ENCODE peak calls at places on chromosomes 3 and 15, in five cellular contexts. R is HCEC 1CT; Y is right cardiac atrium; C is anterior cingulate cortex; W is activated naive CD4-positive, alpha-beta T cell treated with anti-CD3 and anti-CD28 coated beads, Interleukin-2, amount 10 ng/mL, durations not matched to agents 7 days and 5 days. J is an unnamed sample.

GRCh38 chr3:33886015-33886414 is 87.6 kb downstream of the PDCD6IP start:
- DNase-seq in Y (no peak), W (no peak), C (no peak), R (no peak), J (no peak)

GRCh38 chr3:178947738-178948137 is 123.9 kb downstream of the ZMAT3 start:
- DNase-seq in W (no peak), C (no peak), R (no peak), Y (no peak), J (no peak)

GRCh38 chr15:82873000-82873680 is 63.7 kb downstream of the WHAMM start:
- DNase-seq in R (no peak), W (no peak), C (no peak), Y (peak; percentile 65), J (no peak)

GRCh38 chr15:70522323-70522966 is 240.9 kb downstream of the UACA start:
- DNase-seq in R (no peak), Y (no peak), W (no peak), C (no peak), J (no peak)

GRCh38 chr3:16272588-16272987 is 7.6 kb downstream of the OXNAD1 start:
- DNase-seq in Y (no peak), C (no peak), W (no peak), R (no peak), J (no peak)

GRCh38 chr15:87681054-87681453 is 575.5 kb downstream of the NTRK3 start:
- DNase-seq in W (peak; percentile 32), C (no peak), R (no peak), Y (no peak), J (no peak)

GRCh38 chr3:4562595-4562994 is 69.4 kb downstream of the ITPR1 start:
- DNase-seq in W (no peak), C (no peak), R (peak; percentile 32), Y (no peak), J (no peak)

GRCh38 chr3:42149537-42150426 is 58.6 kb downstream of the TRAK1 start:
- DNase-seq in Y (no peak), W (no peak), R (no peak), C (no peak), J (peak; percentile 91)

GRCh38 chr15:39553947-39554731 is 26.7 kb upstream of the THBS1 start:
- DNase-seq in W (no peak), Y (no peak), C (no peak), R (no peak), J (no peak)

GRCh38 chr3:172749201-172749965 is 1.1 kb upstream of the ECT2 start:
- DNase-seq in C (no peak), Y (peak; percentile 47), R (peak; percentile 96), W (no peak), J (peak; percentile 96)

GRCh38 chr15:27353837-27354236 is 382.9 kb downstream of the GABRG3 start:
- DNase-seq in Y (no peak), W (no peak), R (no peak), C (no peak), J (no peak)

GRCh38 chr15:92648190-92648875 is 7.2 kb downstream of the FAM174B start:
- DNase-seq in C (no peak), Y (no peak), W (no peak), R (no peak), J (no peak)

GRCh38 chr3:115836944-115837343 is 213.6 kb downstream of the GAP43 start:
- DNase-seq in Y (no peak), R (peak; percentile 56), C (no peak), W (no peak), J (no peak)

GRCh38 chr15:60605879-60606304 is 127.0 kb upstream of the ICE2 start:
- DNase-seq in Y (no peak), W (no peak), C (no peak), R (peak; percentile 63), J (no peak)

J was measured in PC-9.